ENCODE peak calls at places on chromosomes 16 and 17, in six cellular contexts. N, B, W, M, C and A are unnamed samples.

GRCh38 chr17:35050170-35050569 is 13.3 kb downstream of the RFFL start:
- DNase-seq in B (no peak), W (no peak), C (no peak), N (no peak), M (no peak), A (no peak)

GRCh38 chr17:4499431-4500187 is 928 bp downstream of the SPNS2 start:
- DNase-seq in M (no peak), B (peak), C (peak), W (no peak), N (peak), A (no peak)

GRCh38 chr17:38369124-38369886 is 17.7 kb downstream of the SOCS7 start:
- DNase-seq in C (no peak), M (no peak), N (no peak), W (no peak), B (no peak), A (no peak)

GRCh38 chr17:49979748-49980479 is 10.9 kb downstream of the DLX4 start:
- DNase-seq in W (no peak), C (no peak), M (no peak), N (no peak), B (no peak), A (no peak)

GRCh38 chr17:27356091-27356705 is 62.3 kb downstream of the WSB1 start:
- DNase-seq in M (no peak), N (no peak), C (no peak), B (no peak), W (no peak), A (no peak)

GRCh38 chr16:76683051-76683450 is 405.9 kb downstream of the CNTNAP4 start:
- DNase-seq in M (no peak), B (no peak), N (no peak), C (no peak), W (no peak), A (no peak)

GRCh38 chr17:58377005-58377660 is 25.1 kb upstream of the SUPT4H1 start:
- DNase-seq in N (no peak), W (no peak), B (peak), C (no peak), M (no peak), A (no peak)

GRCh38 chr17:36544049-36544319 is 735 bp upstream of the GGNBP2 start:
- DNase-seq in M (no peak), C (peak), B (peak), N (no peak), W (no peak), A (no peak)

GRCh38 chr16:67164599-67165061 is at the start of gene HSF4:
- DNase-seq in M (no peak), C (peak), N (peak), B (no peak), W (peak), A (no peak)

GRCh38 chr16:70809392-70810060 is 8.6 kb upstream of the VAC14 start:
- DNase-seq in C (peak), N (peak), M (no peak), W (no peak), B (no peak), A (no peak)

GRCh38 chr16:64615647-64616280 is 506.1 kb downstream of the CDH11 start:
- DNase-seq in B (no peak), C (no peak), N (no peak), M (peak), W (no peak), A (no peak)

GRCh38 chr16:83706394-83706793 is 101.4 kb upstream of the HSBP1 start:
- DNase-seq in M (no peak), C (no peak), B (no peak), N (no peak), W (no peak), A (no peak)

GRCh38 chr16:21300309-21301167 is 22.4 kb upstream of the CRYM start:
- DNase-seq in B (peak), W (peak), N (peak), M (peak), C (peak), A (peak)

GRCh38 chr16:83552193-83552592 is 255.6 kb upstream of the HSBP1 start:
- DNase-seq in N (no peak), B (no peak), W (no peak), C (no peak), M (no peak), A (no peak)

GRCh38 chr17:60640503-60640902 is 37.1 kb upstream of the BCAS3 start:
- DNase-seq in C (no peak), N (no peak), B (no peak), W (no peak), M (no peak), A (no peak)

GRCh38 chr17:47120521-47121095 is 68.5 kb downstream of the CDC27 start:
- DNase-seq in M (no peak), N (no peak), B (no peak), W (no peak), C (no peak), A (no peak)

GRCh38 chr17:33776903-33777302 is 478.2 kb upstream of the CCL2 start:
- DNase-seq in N (no peak), M (no peak), W (no peak), B (no peak), C (no peak), A (no peak)

GRCh38 chr17:63694229-63694973 is 5.5 kb downstream of the LIMD2 start:
- DNase-seq in N (no peak), B (no peak), W (no peak), M (no peak), C (no peak), A (no peak)

GRCh38 chr16:89504061-89504460 is 4.1 kb upstream of the SPG7 start:
- DNase-seq in M (no peak), W (no peak), B (no peak), N (no peak), C (no peak), A (no peak)

GRCh38 chr16:3520398-3520797 is 19.6 kb downstream of the CLUAP1 start:
- DNase-seq in C (no peak), N (no peak), M (no peak), B (no peak), W (no peak), A (no peak)

GRCh38 chr16:50627419-50627818 is 53.7 kb downstream of the SNX20 start:
- DNase-seq in B (no peak), N (peak), W (no peak), C (peak), M (no peak), A (no peak)

GRCh38 chr17:80845863-80846671 is 145.6 kb upstream of the CHMP6 start:
- DNase-seq in B (no peak), W (peak), N (no peak), C (no peak), M (no peak), A (no peak)

GRCh38 chr16:4498546-4499195 is 22.5 kb downstream of the HMOX2 start:
- DNase-seq in C (no peak), B (peak), N (no peak), W (no peak), M (no peak), A (no peak)

GRCh38 chr17:78242024-78242742 is 10.8 kb downstream of the TMEM235 start:
- DNase-seq in N (no peak), M (no peak), C (no peak), W (no peak), B (no peak), A (no peak)

GRCh38 chr17:31582151-31582907 is 190.9 kb downstream of the RAB11FIP4 start:
- DNase-seq in B (no peak), C (peak), N (peak), M (no peak), W (peak), A (no peak)

GRCh38 chr16:87459027-87459426 is 33.8 kb downstream of the ZCCHC14 start:
- DNase-seq in M (no peak), C (no peak), N (no peak), W (no peak), B (no peak), A (no peak)

GRCh38 chr16:12319464-12320030 is 343.0 kb downstream of the SNX29 start:
- DNase-seq in C (no peak), N (no peak), M (no peak), W (no peak), B (no peak), A (no peak)

GRCh38 chr17:16255481-16255901 is 38.5 kb downstream of the PIGL start:
- DNase-seq in N (peak), C (no peak), M (peak), B (no peak), W (no peak), A (no peak)

GRCh38 chr16:81107506-81107905 is 11.3 kb upstream of the GCSH start:
- DNase-seq in N (no peak), C (no peak), W (no peak), B (no peak), M (no peak), A (no peak)

GRCh38 chr16:2296662-2297505 is 29.0 kb upstream of the RNPS1 start:
- DNase-seq in M (peak), C (peak), N (peak), B (peak), W (no peak), A (no peak)

GRCh38 chr17:13181683-13182082 is 163.9 kb upstream of the ELAC2 start:
- DNase-seq in W (no peak), B (no peak), M (no peak), N (no peak), C (no peak), A (no peak)

GRCh38 chr17:66889480-66890230 is 54.7 kb downstream of the CACNG5 start:
- DNase-seq in M (no peak), B (no peak), C (no peak), W (no peak), N (no peak), A (no peak)
- TF ChIP-seq CTCF in M (no peak), B (no peak), C (no peak), W (no peak), N (no peak), A (no peak)

DNA sequence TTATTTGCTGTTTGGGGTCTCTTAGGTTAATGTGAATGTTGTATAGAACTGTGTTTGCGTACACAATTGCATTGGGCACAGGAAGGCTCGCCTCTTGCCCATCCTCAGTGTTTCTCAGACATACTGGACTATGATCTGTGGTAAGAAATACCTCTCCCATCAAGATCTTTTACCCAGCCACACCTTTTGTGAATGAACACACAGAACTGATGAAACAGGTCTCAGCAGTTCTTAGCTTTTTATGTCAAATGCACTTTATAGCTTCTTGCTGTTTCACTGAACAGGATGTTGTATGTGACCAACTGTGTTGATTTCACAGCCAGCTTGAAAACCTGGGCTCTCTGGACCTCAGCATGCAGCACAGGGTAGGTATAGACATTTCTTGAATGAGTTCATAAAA is 31.5 kb downstream of the HAPSTR1 start:
- DNase-seq in B (no peak), N (no peak), C (no peak), W (no peak), M (no peak), A (no peak)
- TF ChIP-seq CTCF in B (no peak), N (no peak), C (no peak), W (no peak), M (no peak), A (no peak)

GRCh38 chr16:58337090-58337444 is 42.2 kb upstream of the PRSS54 start:
- DNase-seq in C (no peak), M (no peak), B (no peak), N (no peak), W (no peak), A (no peak)
- TF ChIP-seq CTCF in C (no peak), M (no peak), B (no peak), N (no peak), W (no peak), A (no peak)

GRCh38 chr16:85334718-85335583 is 222.7 kb upstream of the CIBAR2 start:
- DNase-seq in N (no peak), M (no peak), B (peak), C (no peak), W (no peak), A (no peak)
- TF ChIP-seq CTCF in N (no peak), M (peak), B (no peak), C (no peak), W (no peak), A (no peak)